ENCODE peak calls at places on chromosome 6, in nine cellular contexts. X is RWPE2, A is ovary, E is right atrium auricular region, T is heart left ventricle, K is psoas muscle, N is lung, J is uterus, Y is stomach. M is an unnamed sample.
A peak's percentile ranks its signal among the peaks of the same experiment; 100 is the strongest.

GRCh38 chr6:7424967-7425807 is 35.6 kb downstream of the RIOK1 start:
- DNase-seq in X (no peak), A (no peak), E (no peak), T (peak; percentile 88), K (no peak), N (no peak), J (no peak), Y (no peak), M (no peak)

GRCh38 chr6:139135578-139136545 is 982 bp downstream of the HECA start:
- DNase-seq in X (no peak), A (peak; percentile 65), E (peak; percentile 71), T (peak; percentile 79), K (peak; percentile 84), N (peak; percentile 72), J (peak; percentile 55), Y (peak; percentile 72), M (peak; percentile 27)

GRCh38 chr6:2790588-2790987 is 25.4 kb downstream of the WRNIP1 start:
- DNase-seq in X (no peak), A (no peak), E (no peak), T (no peak), K (no peak), N (no peak), J (no peak), Y (no peak), M (no peak)

GRCh38 chr6:108581932-108582500 is 21.3 kb downstream of the FOXO3 start:
- DNase-seq in X (no peak), A (no peak), E (no peak), T (no peak), K (no peak), N (no peak), J (no peak), Y (no peak), M (no peak)

GRCh38 chr6:26501482-26501986 is 1.4 kb downstream of the BTN1A1 start:
- DNase-seq in X (peak; percentile 54), A (no peak), E (no peak), T (peak; percentile 40), K (peak; percentile 58), N (peak; percentile 31), J (no peak), Y (peak; percentile 32), M (no peak)

GRCh38 chr6:83051386-83052172 is 14.1 kb downstream of the UBE3D start:
- DNase-seq in X (no peak), A (no peak), E (no peak), T (no peak), K (no peak), N (no peak), J (no peak), Y (no peak), M (no peak)

GRCh38 chr6:113495521-113495920 is 361.6 kb upstream of the MARCKS start:
- DNase-seq in X (no peak), A (no peak), E (no peak), T (no peak), K (no peak), N (no peak), J (no peak), Y (no peak), M (no peak)

GRCh38 chr6:159756508-159756907 is 5.3 kb upstream of the ACAT2 start:
- DNase-seq in X (no peak), A (no peak), E (no peak), T (no peak), K (no peak), N (no peak), J (no peak), Y (no peak), M (no peak)

GRCh38 chr6:25237579-25237978 is 41.6 kb upstream of the CARMIL1 start:
- DNase-seq in X (no peak), A (no peak), E (no peak), T (no peak), K (no peak), N (no peak), J (no peak), Y (no peak), M (no peak)

GRCh38 chr6:25227854-25228253 is 51.3 kb upstream of the CARMIL1 start:
- DNase-seq in X (no peak), A (no peak), E (no peak), T (no peak), K (no peak), N (no peak), J (no peak), Y (no peak), M (no peak)

GRCh38 chr6:25233226-25233625 is 45.9 kb upstream of the CARMIL1 start:
- DNase-seq in X (no peak), A (no peak), E (no peak), T (no peak), K (no peak), N (no peak), J (no peak), Y (no peak), M (no peak)

GRCh38 chr6:25229671-25230321 is 49.4 kb upstream of the CARMIL1 start:
- DNase-seq in X (no peak), A (no peak), E (no peak), T (no peak), K (no peak), N (no peak), J (no peak), Y (no peak), M (no peak)

DNA sequence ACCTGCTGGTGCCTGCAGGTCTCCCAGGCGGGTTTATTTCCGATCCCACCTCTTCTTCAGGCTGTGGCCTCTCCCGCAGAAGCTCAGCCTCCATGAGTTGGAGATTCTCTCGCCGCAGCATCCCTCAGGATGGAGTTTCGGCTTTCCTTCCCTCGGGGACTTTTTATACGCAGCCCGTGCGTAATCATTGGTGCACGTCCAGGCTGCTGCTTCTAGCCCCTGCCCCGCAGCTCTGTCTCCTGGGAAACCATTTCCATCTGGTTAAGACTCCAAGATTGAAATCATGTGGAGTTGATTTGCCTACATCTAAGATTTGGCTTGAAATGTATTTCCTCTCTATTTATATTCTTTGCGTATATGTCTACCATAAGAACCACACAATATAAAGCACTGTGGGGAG is 46.7 kb upstream of the CARMIL1 start:
- DNase-seq in X (no peak), A (no peak), E (no peak), T (peak; percentile 70), K (peak; percentile 61), N (no peak), J (no peak), Y (no peak), M (no peak)
- H3K27ac ChIP-seq in X (no peak overlapping the region), A (no peak overlapping the region), E (no peak overlapping the region), T (no peak overlapping the region), K (no peak overlapping the region), N (no peak overlapping the region), J (no peak overlapping the region), Y (no peak overlapping the region), M (no peak overlapping the region)

GRCh38 chr6:21739838-21740237 is 146.3 kb downstream of the SOX4 start:
- DNase-seq in X (no peak), A (no peak), E (no peak), T (no peak), K (no peak), N (no peak), J (no peak), Y (no peak), M (no peak)
- H3K27ac ChIP-seq in X (no peak overlapping the region), A (no peak overlapping the region), E (no peak overlapping the region), T (no peak overlapping the region), K (no peak overlapping the region), N (no peak overlapping the region), J (no peak overlapping the region), Y (no peak overlapping the region), M (no peak overlapping the region)

GRCh38 chr6:43886717-43887339 is 116.8 kb downstream of the VEGFA start:
- DNase-seq in X (no peak), A (no peak), E (no peak), T (no peak), K (no peak), N (no peak), J (no peak), Y (no peak), M (no peak)

GRCh38 chr6:43884660-43885022 is 114.6 kb downstream of the VEGFA start:
- DNase-seq in X (peak; percentile 25), A (no peak), E (no peak), T (peak; percentile 28), K (no peak), N (no peak), J (no peak), Y (no peak), M (no peak)

GRCh38 chr6:43885399-43886066 is 115.5 kb downstream of the VEGFA start:
- DNase-seq in X (no peak), A (no peak), E (no peak), T (no peak), K (no peak), N (no peak), J (no peak), Y (no peak), M (no peak)

GRCh38 chr6:43886067-43886461 is 116.1 kb downstream of the VEGFA start:
- DNase-seq in X (no peak), A (no peak), E (no peak), T (no peak), K (no peak), N (no peak), J (no peak), Y (no peak), M (no peak)

GRCh38 chr6:43883698-43884659 is 114.0 kb downstream of the VEGFA start:
- DNase-seq in X (no peak), A (no peak), E (no peak), T (no peak), K (no peak), N (no peak), J (no peak), Y (peak; percentile 49), M (no peak)
- H3K27ac ChIP-seq in X (no peak overlapping the region), A (no peak overlapping the region), E (no peak overlapping the region), T (no peak overlapping the region), K (no peak overlapping the region), N (no peak overlapping the region), J (no peak overlapping the region), Y (no peak overlapping the region), M (no peak overlapping the region)

GRCh38 chr6:13574149-13574570 is 241 bp upstream of the SIRT5 start:
- DNase-seq in X (peak; percentile 95), A (peak; percentile 86), E (peak; percentile 86), T (peak; percentile 95), K (peak; percentile 95), N (peak; percentile 94), J (peak; percentile 86), Y (peak; percentile 93), M (peak; percentile 85)

GRCh38 chr6:13574571-13575376 is at the start of gene SIRT5:
- DNase-seq in X (peak; percentile 92), A (peak; percentile 71), E (peak; percentile 85), T (peak; percentile 89), K (peak; percentile 87), N (peak; percentile 83), J (peak; percentile 68), Y (peak; percentile 83), M (peak; percentile 75)

GRCh38 chr6:13573669-13574110 is 711 bp upstream of the SIRT5 start:
- DNase-seq in X (no peak), A (peak; percentile 40), E (no peak), T (peak; percentile 53), K (peak; percentile 66), N (peak; percentile 35), J (peak; percentile 28), Y (peak; percentile 35), M (no peak)

GRCh38 chr6:13573255-13573654 is 1.1 kb upstream of the SIRT5 start:
- DNase-seq in X (no peak), A (no peak), E (no peak), T (no peak), K (no peak), N (no peak), J (no peak), Y (no peak), M (no peak)

DNA sequence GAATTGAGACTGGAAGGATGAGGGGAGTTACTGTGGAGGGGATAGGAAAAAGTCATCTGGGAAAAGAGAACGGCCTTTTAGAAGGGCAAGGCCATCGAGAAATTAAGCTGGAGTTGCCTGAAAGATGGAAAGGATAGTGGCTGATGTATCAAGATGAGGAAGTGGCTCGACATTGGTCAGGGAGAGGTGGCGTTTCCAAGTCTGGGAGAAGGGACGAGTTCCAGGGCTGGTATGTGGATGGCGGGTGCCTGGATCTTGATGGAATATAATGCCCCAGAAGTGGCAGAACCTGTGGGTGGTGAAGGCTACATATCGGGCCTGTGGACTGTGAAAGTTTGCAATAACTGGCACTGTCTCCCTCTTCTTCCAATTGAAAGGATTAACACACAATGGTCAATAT is 2.2 kb upstream of the SIRT5 start:
- DNase-seq in X (no peak), A (no peak), E (no peak), T (no peak), K (no peak), N (no peak), J (no peak), Y (no peak), M (no peak)
- H3K27ac ChIP-seq in X (no peak overlapping the region), A (no peak overlapping the region), E (no peak overlapping the region), T (no peak overlapping the region), K (no peak overlapping the region), N (no peak overlapping the region), J (no peak overlapping the region), Y (no peak overlapping the region), M (no peak overlapping the region)